ENCODE peak calls at places on chromosomes 5 and 9, in seven cellular contexts. O is transverse colon, U is suprapubic skin, D is sigmoid colon, R is stomach, N is HepG2, Y is H1. L is an unnamed sample.

GRCh38 chr5:16508730-16509531 is 43.3 kb upstream of the ZNF622 start:
- DNase-seq in O (peak; percentile 38), R (peak; percentile 81), N (no peak), Y (peak; percentile 55), U (no peak), D (no peak), L (peak; percentile 82)

GRCh38 chr5:133697536-133698258 is 85.4 kb upstream of the FSTL4 start:
- DNase-seq in U (peak; percentile 15), D (peak; percentile 33), R (peak; percentile 14), N (no peak), Y (no peak), O (no peak), L (peak; percentile 5)

GRCh38 chr5:156595132-156595787 is 254.8 kb upstream of the PPP1R2B start:
- DNase-seq in R (no peak), Y (no peak), O (no peak), D (peak; percentile 92), N (no peak), U (no peak), L (peak; percentile 28)

GRCh38 chr5:44538831-44539539 is 149.8 kb upstream of the FGF10 start:
- DNase-seq in N (no peak), U (no peak), R (no peak), D (no peak), Y (no peak), O (no peak), L (no peak)

GRCh38 chr9:15176821-15177220 is 130.2 kb downstream of the TTC39B start:
- DNase-seq in N (no peak), O (no peak), Y (no peak), R (no peak), U (no peak), D (no peak), L (no peak)

GRCh38 chr9:91089405-91090131 is 272.1 kb downstream of the AUH start:
- DNase-seq in O (peak; percentile 61), U (no peak), R (peak; percentile 43), D (peak; percentile 74), N (peak; percentile 52), Y (no peak), L (peak; percentile 56)

GRCh38 chr5:16502866-16503265 is 37.3 kb upstream of the ZNF622 start:
- DNase-seq in U (no peak), R (no peak), N (no peak), Y (no peak), D (no peak), O (no peak), L (no peak)

GRCh38 chr5:88841212-88841611 is 41.8 kb downstream of the MEF2C start:
- DNase-seq in D (no peak), Y (no peak), R (no peak), O (no peak), N (no peak), U (no peak), L (peak; percentile 28)

DNA sequence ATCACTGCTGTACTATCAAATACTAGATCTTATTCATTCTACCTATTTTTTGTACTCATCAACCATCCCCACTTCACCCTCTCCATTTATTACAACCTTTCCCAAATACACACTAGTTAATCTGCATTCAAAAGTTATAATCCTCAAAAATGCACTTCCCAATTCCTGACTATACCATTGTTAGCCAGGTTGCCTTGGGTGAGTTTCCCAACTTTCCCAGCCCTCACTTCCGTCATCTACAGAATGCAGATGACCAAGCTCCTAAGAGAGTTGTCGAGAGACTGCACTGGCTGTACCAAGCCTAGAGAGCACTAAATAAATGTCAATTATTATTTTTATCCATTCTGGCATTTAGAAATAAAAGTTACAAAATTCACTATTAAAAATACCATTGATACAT is 11.5 kb downstream of the PLPP1 start:
- DNase-seq in O (no peak), U (no peak), Y (no peak), R (no peak), N (no peak), D (no peak), L (no peak)
- TF ChIP-seq POLR2A in O (no peak), U (no peak), Y (no peak), R (no peak), N (no peak), D (no peak), L (no peak)

DNA sequence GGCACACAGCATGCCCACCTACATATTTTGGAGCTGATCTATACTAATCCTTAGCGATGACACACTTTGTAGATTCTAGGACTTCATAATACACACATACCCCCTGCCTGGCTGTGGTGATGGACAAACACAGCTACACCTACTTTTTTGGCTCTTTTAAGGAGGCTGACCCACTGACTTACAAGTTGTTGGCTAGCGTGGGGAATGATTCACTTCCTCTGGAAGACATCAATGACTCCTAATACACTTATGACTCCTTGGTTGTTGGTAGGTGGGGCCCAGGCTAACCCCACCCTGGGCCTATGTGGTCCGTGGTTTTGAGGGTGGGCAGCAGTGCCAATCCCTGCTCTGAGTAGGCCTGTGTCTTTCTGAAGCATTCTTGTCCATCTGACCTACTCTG is 144.4 kb downstream of the SLC12A2 start:
- DNase-seq in N (no peak), U (no peak), D (no peak), R (no peak), O (no peak), Y (no peak), L (no peak)
- TF ChIP-seq EP300 in N (no peak), U (no peak), D (no peak), R (no peak), O (no peak), Y (no peak), L (no peak)

DNA sequence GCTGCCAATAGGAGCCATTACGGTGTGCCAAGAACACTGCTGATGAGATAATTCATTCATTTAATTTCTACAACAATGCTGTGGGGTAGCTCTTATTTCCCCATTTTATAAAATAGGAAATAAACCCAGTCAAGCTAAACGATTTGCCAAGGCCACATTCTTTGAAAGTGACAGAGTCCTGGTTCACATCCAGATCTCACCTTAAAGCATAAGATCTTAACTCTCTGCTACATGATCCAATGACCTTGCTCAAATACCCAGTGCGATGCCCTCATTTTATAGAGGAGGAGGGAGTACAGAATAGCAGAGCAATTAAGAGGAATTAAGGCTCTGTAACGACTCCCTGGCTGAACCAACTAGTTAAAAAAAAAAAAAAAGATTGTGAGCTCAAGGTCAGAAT is 5.0 kb downstream of the PDE6A start:
- DNase-seq in D (no peak), Y (no peak), R (no peak), N (no peak), O (no peak), U (no peak), L (no peak)
- TF ChIP-seq POLR2AphosphoS5 in D (no peak), Y (no peak), R (no peak), N (no peak), O (peak; percentile 12), U (no peak), L (no peak)

GRCh38 chr5:5063533-5063953 is 76.6 kb upstream of the ADAMTS16 start:
- DNase-seq in N (peak; percentile 83), O (no peak), Y (no peak), D (no peak), U (no peak), R (no peak), L (no peak)

GRCh38 chr5:5066276-5067186 is 73.6 kb upstream of the ADAMTS16 start:
- DNase-seq in N (no peak), D (no peak), R (no peak), O (no peak), U (no peak), Y (no peak), L (no peak)

GRCh38 chr5:5061836-5062235 is 78.3 kb upstream of the ADAMTS16 start:
- DNase-seq in Y (no peak), O (no peak), D (no peak), R (no peak), U (no peak), N (no peak), L (no peak)

GRCh38 chr5:5062903-5063302 is 77.2 kb upstream of the ADAMTS16 start:
- DNase-seq in Y (no peak), U (no peak), N (no peak), D (no peak), O (no peak), R (no peak), L (no peak)

DNA sequence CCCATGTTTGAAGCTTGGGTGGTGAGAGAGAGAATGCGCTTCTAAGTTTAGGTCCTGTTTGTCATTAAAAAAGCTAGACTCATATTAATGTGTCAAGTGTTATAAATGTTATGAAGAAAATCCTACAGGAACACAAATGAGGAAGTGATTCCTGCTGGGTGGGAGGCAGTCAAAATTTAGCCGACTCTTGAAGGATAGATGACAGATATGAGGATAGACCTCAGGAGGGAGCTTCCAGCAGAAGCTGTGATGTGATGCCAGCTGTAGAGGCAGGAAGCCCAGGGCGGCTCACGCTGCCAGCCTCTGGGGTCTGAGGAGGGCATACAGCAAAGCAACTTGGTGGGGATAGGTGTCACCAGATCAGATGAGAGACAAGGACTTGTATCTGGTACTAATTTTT is 74.7 kb upstream of the ADAMTS16 start:
- DNase-seq in Y (no peak), D (no peak), N (no peak), R (no peak), O (no peak), U (no peak), L (no peak)
- TF ChIP-seq POLR2A in Y (no peak), D (no peak), N (no peak), R (no peak), O (no peak), U (no peak), L (no peak)

DNA sequence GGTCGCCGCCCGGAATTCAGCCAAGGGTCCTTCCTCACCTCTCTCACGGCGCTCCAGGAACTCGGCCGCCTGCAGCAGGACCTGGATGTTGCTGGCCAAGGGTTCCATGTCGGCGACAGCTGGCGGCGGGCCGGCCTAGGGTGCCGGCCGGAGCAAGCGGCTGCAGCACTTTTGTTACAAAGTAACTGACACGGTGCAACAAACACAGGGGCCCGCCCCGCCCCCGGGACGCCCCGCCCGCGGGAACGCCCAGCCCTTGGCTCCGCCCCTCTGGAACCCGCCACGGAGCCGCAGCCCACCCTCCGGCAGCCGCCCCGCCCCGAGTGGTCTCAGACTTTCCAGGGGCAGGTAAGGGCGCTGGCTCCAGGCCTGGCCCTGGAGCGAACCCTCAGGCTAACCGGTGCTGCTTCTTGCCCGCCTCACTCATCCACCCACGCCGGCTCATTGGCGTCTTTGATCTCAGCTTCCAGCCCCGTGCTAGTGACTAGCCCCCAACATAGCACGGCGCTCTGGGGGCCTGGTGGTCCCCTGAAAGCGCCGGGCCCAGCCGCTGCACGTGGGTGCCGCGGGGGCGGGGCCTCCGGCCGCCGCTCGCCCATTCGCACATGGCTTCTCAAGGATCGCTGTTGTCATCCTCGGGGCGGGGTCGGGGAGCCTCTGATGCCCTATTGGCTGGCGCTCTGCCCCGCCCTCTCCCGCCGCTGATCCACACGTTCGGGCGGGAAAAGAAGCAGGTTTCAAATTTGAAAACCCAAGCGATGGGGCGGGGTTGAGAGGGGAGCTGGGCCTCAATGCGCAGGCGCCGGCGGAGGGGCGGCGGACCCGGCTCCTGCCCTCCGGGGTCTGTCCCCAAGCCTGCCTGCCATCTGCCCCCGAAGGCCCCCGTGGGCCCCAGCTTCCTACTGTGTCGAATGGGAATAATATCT is at the start of gene MXD3:
- DNase-seq in Y (peak; percentile 98), U (peak; percentile 98), R (peak; percentile 98), O (peak; percentile 98), N (peak; percentile 94), D (peak; percentile 98), L (peak; percentile 97)
- TF ChIP-seq EP300 in Y (no peak), U (no peak), R (no peak), O (no peak), N (no peak), D (no peak), L (no peak)